ENCODE peak calls at places on chromosomes 13 and 19, in four cellular contexts. E is choroid plexus epithelial cell, M is HCT116, B is fibroblast of the aortic adventitia. V is an unnamed sample.

GRCh38 chr19:29668746-29669609 is 3.7 kb downstream of the PLEKHF1 start:
- DNase-seq in E (no peak), B (no peak), M (no peak), V (no peak)

GRCh38 chr19:30590596-30591229 is 218.5 kb downstream of the ZNF536 start:
- DNase-seq in E (no peak), B (no peak), M (no peak), V (no peak)

GRCh38 chr13:26660185-26660584 is 100.4 kb downstream of the GPR12 start:
- DNase-seq in E (no peak), M (no peak), B (no peak), V (no peak)

GRCh38 chr13:113527272-113527958 is 36.9 kb upstream of the DCUN1D2 start:
- DNase-seq in B (no peak), M (no peak), E (no peak), V (no peak)

GRCh38 chr13:32031025-32031814 is at the start of gene FRY:
- DNase-seq in E (peak), M (peak), B (peak), V (peak)

GRCh38 chr13:111431241-111431640 is 110.8 kb downstream of the TEX29 start:
- DNase-seq in M (no peak), B (no peak), E (no peak), V (no peak)

GRCh38 chr13:34617684-34618083 is 324.4 kb upstream of the NBEA start:
- DNase-seq in B (no peak), E (no peak), M (no peak), V (no peak)

GRCh38 chr19:49677901-49678674 is 1.0 kb downstream of the PRMT1 start:
- DNase-seq in E (peak), M (no peak), B (peak), V (no peak)

GRCh38 chr19:1874554-1875185 is 10.6 kb downstream of the ABHD17A start:
- DNase-seq in B (peak), E (no peak), M (no peak), V (no peak)

GRCh38 chr13:43686557-43686956 is 100.2 kb downstream of the ENOX1 start:
- DNase-seq in M (no peak), B (peak), E (peak), V (no peak)

GRCh38 chr13:80716610-80717081 is 375.7 kb upstream of the SPRY2 start:
- DNase-seq in B (no peak), M (no peak), E (peak), V (peak)

GRCh38 chr19:46191972-46192371 is 37.6 kb upstream of the IGFL1 start:
- DNase-seq in B (no peak), E (no peak), M (no peak), V (no peak)

GRCh38 chr13:97275265-97275664 is 53.1 kb downstream of the MBNL2 start:
- DNase-seq in E (peak), M (no peak), B (peak), V (no peak)

GRCh38 chr19:55146078-55146647 is 2.8 kb downstream of the TNNT1 start:
- DNase-seq in E (no peak), M (peak), B (no peak), V (no peak)

GRCh38 chr13:34926513-34926912 is 15.6 kb upstream of the NBEA start:
- DNase-seq in B (peak), M (no peak), E (peak), V (no peak)

GRCh38 chr13:102703721-102704035 is 8.8 kb upstream of the METTL21C start:
- DNase-seq in B (no peak), M (no peak), E (no peak), V (no peak)

GRCh38 chr13:29543230-29544215 is 52.0 kb downstream of the SLC7A1 start:
- DNase-seq in E (peak), M (no peak), B (no peak), V (no peak)

GRCh38 chr13:41054212-41054877 is 7.0 kb upstream of the WBP4 start:
- DNase-seq in E (peak), M (no peak), B (peak), V (no peak)

GRCh38 chr19:46283771-46284170 is 13.1 kb upstream of the HIF3A start:
- DNase-seq in E (no peak), B (no peak), M (no peak), V (no peak)

GRCh38 chr19:23415561-23416191 is 20.4 kb upstream of the ZNF91 start:
- DNase-seq in B (no peak), M (no peak), E (peak), V (peak)

GRCh38 chr19:46748325-46749109 is 2.3 kb upstream of the STRN4 start:
- DNase-seq in E (peak), B (peak), M (no peak), V (no peak)

DNA sequence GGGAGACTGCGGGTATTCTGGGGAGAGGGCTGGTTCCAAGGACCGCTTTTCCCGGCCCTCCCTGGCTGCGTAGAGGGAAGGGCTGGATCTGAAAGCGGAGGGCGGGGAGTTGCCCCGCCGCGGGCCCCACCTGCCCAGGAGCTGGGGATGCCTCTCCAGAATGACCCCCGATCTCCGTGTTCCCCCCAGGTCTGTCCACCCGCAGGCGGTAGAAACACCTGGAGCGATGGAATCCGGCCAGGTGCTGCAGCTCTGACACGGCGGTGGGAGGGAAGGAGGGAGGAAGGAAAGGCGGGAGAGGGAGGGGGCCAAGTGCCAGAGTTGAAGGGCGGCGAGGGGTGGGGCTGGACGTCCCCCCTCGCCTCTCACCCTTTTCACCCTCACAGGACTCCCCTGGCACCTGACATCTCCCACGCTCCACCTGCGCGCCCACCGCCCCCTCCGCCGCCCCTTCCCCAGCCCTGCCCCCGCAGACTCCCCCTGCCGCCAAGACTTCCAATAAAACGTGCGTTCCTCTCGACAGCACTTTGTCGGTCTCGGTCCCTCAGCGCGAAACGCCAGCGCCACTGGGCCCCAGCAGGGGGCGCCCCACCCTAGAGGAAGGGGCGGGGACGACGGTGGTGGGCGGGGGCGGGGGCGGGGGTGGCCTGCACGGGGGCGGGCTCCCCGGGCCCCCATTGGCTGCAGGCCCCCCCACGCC is 374 bp upstream of the FXYD7 start:
- DNase-seq in B (no peak), M (no peak), E (peak), V (no peak)
- H3K4me3 ChIP-seq in B (no peak), M (peak), E (no peak), V (peak)

GRCh38 chr19:19524053-19524452 is 4.7 kb upstream of the YJEFN3 start:
- DNase-seq in M (no peak), B (no peak), E (no peak), V (no peak)
- H3K4me3 ChIP-seq in M (no peak), B (no peak), E (no peak), V (no peak)

GRCh38 chr13:109778102-109778542 is 8.3 kb downstream of the IRS2 start:
- DNase-seq in B (no peak), E (peak), M (no peak), V (no peak)
- H3K4me3 ChIP-seq in B (no peak), E (peak), M (peak), V (no peak)

GRCh38 chr13:95728957-95729356 is 52.0 kb downstream of the DNAJC3 start:
- DNase-seq in M (no peak), B (no peak), E (no peak), V (no peak)
- H3K4me3 ChIP-seq in M (no peak), B (no peak), E (no peak), V (no peak)

DNA sequence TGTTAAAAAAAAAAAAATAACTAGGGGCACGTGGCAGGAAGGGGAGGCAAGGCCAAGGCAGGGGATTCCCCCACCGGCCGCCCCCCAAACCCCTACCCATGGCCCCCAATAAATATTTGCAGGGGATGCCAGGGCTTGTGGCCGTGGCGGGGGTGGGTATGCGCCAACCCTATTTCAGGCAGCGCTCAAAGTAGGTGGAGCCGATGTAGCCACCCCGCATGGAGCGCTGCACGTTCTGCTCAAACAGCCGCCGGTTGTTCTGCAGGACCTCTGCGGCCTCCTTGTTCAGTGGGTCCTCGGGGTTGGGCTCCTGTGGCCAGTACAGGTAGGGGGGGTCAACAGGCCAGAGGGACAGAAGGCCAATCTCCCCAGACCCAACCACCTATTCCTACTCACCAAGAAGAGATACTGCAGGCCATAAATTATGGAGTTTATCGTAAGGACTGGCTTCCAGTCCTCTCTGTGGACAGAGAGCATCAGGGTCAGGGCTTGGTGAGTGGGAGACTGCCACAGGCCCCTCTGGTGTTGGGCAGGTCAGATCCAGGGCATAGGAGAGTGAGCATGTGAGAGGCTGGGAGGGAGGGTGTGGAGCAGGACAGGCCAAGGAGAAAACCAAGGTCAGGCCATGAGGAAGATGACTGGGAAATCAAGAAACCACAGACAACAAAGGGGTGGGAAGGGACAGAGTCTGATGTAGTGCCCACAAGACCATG is 1.2 kb upstream of the CHMP2A start:
- DNase-seq in E (no peak), M (no peak), B (no peak), V (no peak)
- H3K4me3 ChIP-seq in E (no peak), M (peak), B (peak), V (no peak)

DNA sequence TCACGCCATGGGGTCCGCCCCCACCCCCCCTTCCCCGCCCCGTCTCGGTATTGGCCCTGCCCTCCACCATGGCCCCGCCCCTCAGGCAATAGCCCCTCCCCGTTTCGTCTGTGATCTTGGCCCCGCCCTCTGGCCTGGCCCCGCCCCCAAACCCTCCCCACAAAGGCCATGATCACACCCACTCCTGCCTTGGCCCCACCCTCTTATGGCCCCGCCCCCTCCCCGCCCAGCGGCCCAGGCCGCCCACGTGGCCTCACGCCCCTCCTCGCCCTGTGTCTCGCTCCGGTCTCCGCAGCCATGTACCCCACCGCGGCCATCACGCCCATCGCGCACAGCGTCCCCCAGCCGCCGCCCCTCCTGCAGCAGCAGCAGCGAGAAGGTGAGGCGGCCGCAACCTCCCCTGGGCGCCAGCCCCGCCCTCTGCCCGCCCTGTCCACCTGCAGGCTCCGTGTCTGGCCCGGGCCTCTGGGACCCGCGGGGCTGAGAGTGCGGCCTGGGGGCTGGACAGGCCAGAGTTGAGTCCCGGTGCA is 61.3 kb downstream of the CELF5 start:
- DNase-seq in E (no peak), B (no peak), M (no peak), V (no peak)
- H3K4me3 ChIP-seq in E (no peak), B (no peak), M (peak), V (peak)

GRCh38 chr19:50821248-50821612 is 2.4 kb downstream of the KLK1 start:
- DNase-seq in M (no peak), B (no peak), E (no peak), V (no peak)

GRCh38 chr19:50820086-50820485 is 3.5 kb downstream of the KLK1 start:
- DNase-seq in B (no peak), E (no peak), M (no peak), V (no peak)

GRCh38 chr19:50819636-50820035 is 4.0 kb downstream of the KLK1 start:
- DNase-seq in B (no peak), M (no peak), E (no peak), V (no peak)

GRCh38 chr19:50821622-50822021 is 2.0 kb downstream of the KLK1 start:
- DNase-seq in B (no peak), M (no peak), E (no peak), V (no peak)

DNA sequence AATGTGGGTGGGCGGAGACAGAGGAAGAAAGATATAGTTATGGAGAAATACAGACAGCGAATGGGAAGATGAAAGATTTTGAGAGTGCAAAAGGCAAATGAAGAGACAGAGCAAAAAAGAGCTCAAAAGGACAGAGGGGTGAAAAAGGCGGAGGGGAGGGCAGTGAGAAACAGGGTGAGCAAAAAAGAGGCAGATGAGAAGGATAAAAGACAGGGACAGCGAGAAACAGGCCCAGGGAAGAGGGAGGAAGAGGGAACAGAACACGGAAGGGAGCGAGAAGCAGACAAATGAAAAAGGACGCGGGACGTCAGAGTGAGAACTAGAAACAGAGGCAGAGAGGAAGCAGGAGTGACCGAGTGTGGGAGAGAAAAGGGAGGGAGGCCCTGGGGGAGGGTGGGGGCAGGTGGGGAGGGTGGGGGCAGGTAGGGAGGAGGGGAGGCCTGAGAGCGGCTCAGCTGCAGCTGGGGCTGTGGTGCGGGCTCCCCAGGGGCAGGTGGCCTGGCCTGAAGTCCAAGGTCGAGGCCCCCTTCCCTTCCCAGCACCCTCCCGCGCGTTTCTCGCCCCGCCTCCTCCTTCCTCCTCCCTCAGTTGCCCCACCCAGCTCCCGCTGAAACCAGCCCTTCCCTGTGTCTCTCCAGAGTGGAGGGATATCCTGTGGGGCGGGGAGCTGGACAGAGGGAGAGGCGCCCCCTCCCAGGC is 2.9 kb downstream of the KLK1 start:
- DNase-seq in M (no peak), E (no peak), B (no peak), V (no peak)
- H3K4me3 ChIP-seq in M (peak), E (no peak), B (no peak), V (no peak)

GRCh38 chr19:50843701-50844221 is 10.4 kb upstream of the KLK15 start:
- DNase-seq in B (no peak), E (no peak), M (no peak), V (no peak)
- H3K4me3 ChIP-seq in B (no peak), E (no peak), M (no peak), V (no peak)

DNA sequence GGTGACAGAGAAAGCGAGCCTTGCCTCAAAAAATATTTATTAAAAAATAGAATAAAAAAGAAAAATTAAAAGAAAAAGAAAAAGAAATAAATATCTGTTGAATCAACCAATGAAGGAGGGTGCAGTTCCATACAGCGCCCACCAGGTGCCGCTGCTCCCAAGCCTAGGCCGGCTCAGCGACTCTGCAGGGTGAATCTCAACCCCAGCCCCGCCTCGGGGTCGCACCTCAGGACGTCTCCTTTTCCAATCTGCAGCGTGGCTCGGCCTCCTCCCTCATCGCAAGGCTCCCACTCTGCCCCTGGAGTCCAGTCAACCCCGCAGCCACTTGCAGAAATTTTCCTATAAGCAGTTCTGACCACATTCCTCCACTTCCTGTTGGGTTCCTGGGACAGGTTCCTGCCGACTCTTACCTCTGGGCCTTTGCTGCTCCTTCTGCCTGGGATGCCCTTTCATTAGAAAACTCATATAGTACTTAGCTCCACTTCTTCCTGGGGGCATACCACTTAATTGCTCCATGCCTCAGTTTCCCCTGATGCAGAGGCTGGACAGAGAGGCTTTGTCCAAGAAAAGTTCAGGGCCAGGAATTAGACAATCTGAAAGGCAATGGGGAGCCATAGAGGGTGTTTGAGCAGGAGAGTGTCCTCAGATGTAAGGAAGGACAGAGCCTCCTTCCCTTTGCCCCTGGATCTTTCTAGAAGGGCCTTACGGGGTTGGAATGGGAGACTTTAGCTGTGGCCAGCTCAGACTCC is 24.3 kb downstream of the NFILZ start:
- DNase-seq in E (peak), B (peak), M (peak), V (peak)
- H3K4me3 ChIP-seq in E (no peak), B (no peak), M (peak), V (no peak)